ENCODE peak calls at places on chromosomes 2 and 18, in six cellular contexts. M, H, S, N, X and A are unnamed samples.

GRCh38 chr2:190443778-190444481 is 35.8 kb downstream of the MFSD6 start:
- ATAC-seq in X (no peak), H (no peak), S (no peak), N (no peak), M (peak), A (peak)

GRCh38 chr18:69250305-69251151 is 150.2 kb upstream of the DOK6 start:
- ATAC-seq in M (peak), N (no peak), X (no peak), H (no peak), S (no peak), A (no peak)

GRCh38 chr2:119441376-119442231 is 9.9 kb downstream of the TMEM37 start:
- ATAC-seq in S (no peak), N (no peak), X (peak), M (peak), H (no peak), A (no peak)

GRCh38 chr2:128288781-128289180 is 29.9 kb downstream of the HS6ST1 start:
- ATAC-seq in N (no peak), X (no peak), S (no peak), H (no peak), M (no peak), A (no peak)

GRCh38 chr2:120344991-120345975 is 653 bp upstream of the INHBB start:
- ATAC-seq in S (peak), N (no peak), X (no peak), H (no peak), M (peak), A (peak)

GRCh38 chr2:176931588-176932563 is 280.7 kb upstream of the HNRNPA3 start:
- ATAC-seq in X (no peak), H (no peak), M (no peak), S (peak), N (no peak), A (no peak)

GRCh38 chr2:9738718-9739496 is 104.4 kb upstream of the TAF1B start:
- ATAC-seq in X (peak), S (peak), H (peak), M (peak), N (peak), A (peak)

GRCh38 chr18:58148954-58149471 is 105.0 kb downstream of the NEDD4L start:
- ATAC-seq in X (no peak), N (no peak), S (no peak), H (no peak), M (peak), A (no peak)

GRCh38 chr2:187956906-187957534 is 334.7 kb upstream of the GULP1 start:
- ATAC-seq in X (no peak), M (peak), N (peak), H (no peak), S (no peak), A (peak)

GRCh38 chr2:235170536-235171510 is 219.0 kb downstream of the SH3BP4 start:
- ATAC-seq in X (no peak), H (no peak), S (no peak), M (peak), N (peak), A (no peak)

GRCh38 chr2:180203972-180204371 is 196.9 kb upstream of the CWC22 start:
- ATAC-seq in N (no peak), H (no peak), S (no peak), M (peak), X (no peak), A (peak)

GRCh38 chr2:204333861-204334260 is 211.4 kb upstream of the PARD3B start:
- ATAC-seq in H (no peak), M (no peak), S (no peak), X (no peak), N (peak), A (no peak)

GRCh38 chr2:65944213-65944612 is 490.7 kb upstream of the MEIS1 start:
- ATAC-seq in X (no peak), N (no peak), S (no peak), H (no peak), M (no peak), A (no peak)

GRCh38 chr2:112483047-112483473 is 1.1 kb downstream of the TTL start:
- ATAC-seq in S (no peak), H (no peak), M (no peak), N (no peak), X (no peak), A (peak)

GRCh38 chr2:112883669-112884068 is 27.3 kb upstream of the IL37 start:
- ATAC-seq in H (no peak), X (no peak), M (no peak), S (no peak), N (no peak), A (no peak)

GRCh38 chr2:36455788-36456187 is 100.2 kb downstream of the CRIM1 start:
- ATAC-seq in X (no peak), H (no peak), M (no peak), S (no peak), N (peak), A (no peak)

GRCh38 chr2:221571108-221571390 is 1.1 kb downstream of the EPHA4 start:
- ATAC-seq in H (no peak), X (no peak), S (peak), M (no peak), N (no peak), A (no peak)

GRCh38 chr2:30789670-30790210 is 17.5 kb downstream of the CAPN13 start:
- ATAC-seq in H (peak), N (no peak), S (no peak), M (no peak), X (no peak), A (no peak)

GRCh38 chr2:96618599-96619283 is 19.4 kb downstream of the KANSL3 start:
- ATAC-seq in H (peak), M (peak), S (no peak), N (peak), X (no peak), A (no peak)